ENCODE peak calls at places on chromosome 18, in five cellular contexts. D is HFFc6; R is activated CD8-positive, alpha-beta T cell treated with anti-CD3 and anti-CD28 coated beads, Interleukin-2, amount 10 ng/mL, durations not matched to agents 7 days and 5 days; I is T-helper 2 cell; B is EH. N is an unnamed sample.

GRCh38 chr18:37449618-37450017 is 116.0 kb downstream of the CELF4 start:
- DNase-seq in D (no peak), R (no peak), I (no peak), B (no peak), N (no peak)

GRCh38 chr18:59172664-59173249 is 33.1 kb downstream of the SEC11C start:
- DNase-seq in D (no peak), R (no peak), I (no peak), B (no peak), N (no peak)

GRCh38 chr18:24160086-24160485 is 21.2 kb downstream of the CABYR start:
- DNase-seq in D (no peak), R (no peak), I (no peak), B (no peak), N (no peak)

GRCh38 chr18:24919141-24919540 is 432.8 kb downstream of the ZNF521 start:
- DNase-seq in D (no peak), R (no peak), I (no peak), B (no peak), N (no peak)

GRCh38 chr18:32624182-32624723 is 148.6 kb downstream of the KLHL14 start:
- DNase-seq in D (no peak), R (no peak), I (no peak), B (no peak), N (no peak)

GRCh38 chr18:35875566-35875965 is 96.9 kb upstream of the RMP24 start:
- DNase-seq in D (peak; percentile 19), R (no peak), I (no peak), B (no peak), N (no peak)

GRCh38 chr18:40524881-40525280 is 1430.2 kb upstream of the PIK3C3 start:
- DNase-seq in D (no peak), R (no peak), I (no peak), B (no peak), N (no peak)

GRCh38 chr18:27599202-27599829 is 414.2 kb upstream of the CHST9 start:
- DNase-seq in D (peak; percentile 45), R (peak; percentile 43), I (no peak), B (peak; percentile 40), N (peak; percentile 75)

GRCh38 chr18:40094441-40094840 is 1860.6 kb upstream of the PIK3C3 start:
- DNase-seq in D (peak; percentile 9), R (no peak), I (no peak), B (no peak), N (no peak)